ENCODE peak calls at places on chromosome X, in ten cellular contexts. One of them, this sample, is unnamed.
A peak's percentile ranks its signal among the peaks of the same experiment; 100 is the strongest.

GRCh38 chrX:25858273-25858880 is 279.8 kb upstream of the MAGEB18 start:
- DNase-seq in nucleus accumbens: no peak
- DNase-seq in stimulated activated CD4-positive, alpha-beta T cell treated with anti-CD3 and anti-CD28 coated beads, Interleukin-15, amount 100 ng/mL, for 24 hours: no peak
- DNase-seq in dermis blood vessel endothelial cell: peak; percentile 55
- DNase-seq in NCI-H345: no peak
- DNase-seq in CD8-positive, alpha-beta memory T cell: no peak
- DNase-seq in neuronal stem cell: no peak
- DNase-seq in GM18507: no peak
- DNase-seq in bronchial epithelial cell: peak; percentile 17
- DNase-seq in Caco-2: no peak
- DNase-seq in this sample: no peak

GRCh38 chrX:143633530-143634372 is 2.1 kb downstream of the SLITRK4 start:
- DNase-seq in nucleus accumbens: no peak
- DNase-seq in stimulated activated CD4-positive, alpha-beta T cell treated with anti-CD3 and anti-CD28 coated beads, Interleukin-15, amount 100 ng/mL, for 24 hours: no peak
- DNase-seq in dermis blood vessel endothelial cell: no peak
- DNase-seq in NCI-H345: peak; percentile 31
- DNase-seq in CD8-positive, alpha-beta memory T cell: no peak
- DNase-seq in neuronal stem cell: peak; percentile 18
- DNase-seq in GM18507: no peak
- DNase-seq in bronchial epithelial cell: no peak
- DNase-seq in Caco-2: no peak
- DNase-seq in this sample: no peak

GRCh38 chrX:109974906-109975655 is 27.8 kb upstream of the TMEM164 start:
- DNase-seq in nucleus accumbens: no peak
- DNase-seq in stimulated activated CD4-positive, alpha-beta T cell treated with anti-CD3 and anti-CD28 coated beads, Interleukin-15, amount 100 ng/mL, for 24 hours: no peak
- DNase-seq in dermis blood vessel endothelial cell: peak; percentile 32
- DNase-seq in NCI-H345: no peak
- DNase-seq in CD8-positive, alpha-beta memory T cell: no peak
- DNase-seq in neuronal stem cell: no peak
- DNase-seq in GM18507: no peak
- DNase-seq in bronchial epithelial cell: no peak
- DNase-seq in Caco-2: no peak
- DNase-seq in this sample: no peak

GRCh38 chrX:281166-281999 is at the start of gene PLCXD1:
- DNase-seq in nucleus accumbens: no peak
- DNase-seq in stimulated activated CD4-positive, alpha-beta T cell treated with anti-CD3 and anti-CD28 coated beads, Interleukin-15, amount 100 ng/mL, for 24 hours: peak; percentile 50
- DNase-seq in dermis blood vessel endothelial cell: no peak
- DNase-seq in NCI-H345: no peak
- DNase-seq in CD8-positive, alpha-beta memory T cell: no peak
- DNase-seq in neuronal stem cell: peak; percentile 73
- DNase-seq in GM18507: no peak
- DNase-seq in bronchial epithelial cell: no peak
- DNase-seq in Caco-2: peak; percentile 84
- DNase-seq in this sample: no peak

GRCh38 chrX:136679581-136679980 is 31.6 kb downstream of the CD40LG start:
- DNase-seq in nucleus accumbens: no peak
- DNase-seq in stimulated activated CD4-positive, alpha-beta T cell treated with anti-CD3 and anti-CD28 coated beads, Interleukin-15, amount 100 ng/mL, for 24 hours: no peak
- DNase-seq in dermis blood vessel endothelial cell: no peak
- DNase-seq in NCI-H345: no peak
- DNase-seq in CD8-positive, alpha-beta memory T cell: no peak
- DNase-seq in neuronal stem cell: no peak
- DNase-seq in GM18507: no peak
- DNase-seq in bronchial epithelial cell: no peak
- DNase-seq in Caco-2: no peak
- DNase-seq in this sample: no peak

GRCh38 chrX:109040057-109040456 is 303.7 kb upstream of the IRS4 start:
- DNase-seq in nucleus accumbens: no peak
- DNase-seq in stimulated activated CD4-positive, alpha-beta T cell treated with anti-CD3 and anti-CD28 coated beads, Interleukin-15, amount 100 ng/mL, for 24 hours: no peak
- DNase-seq in dermis blood vessel endothelial cell: no peak
- DNase-seq in NCI-H345: no peak
- DNase-seq in CD8-positive, alpha-beta memory T cell: no peak
- DNase-seq in neuronal stem cell: peak; percentile 27
- DNase-seq in GM18507: no peak
- DNase-seq in bronchial epithelial cell: no peak
- DNase-seq in Caco-2: no peak
- DNase-seq in this sample: no peak

GRCh38 chrX:487836-488235 is 101.1 kb upstream of the PPP2R3B start:
- DNase-seq in nucleus accumbens: no peak
- DNase-seq in stimulated activated CD4-positive, alpha-beta T cell treated with anti-CD3 and anti-CD28 coated beads, Interleukin-15, amount 100 ng/mL, for 24 hours: no peak
- DNase-seq in dermis blood vessel endothelial cell: no peak
- DNase-seq in NCI-H345: no peak
- DNase-seq in CD8-positive, alpha-beta memory T cell: no peak
- DNase-seq in neuronal stem cell: no peak
- DNase-seq in GM18507: no peak
- DNase-seq in bronchial epithelial cell: no peak
- DNase-seq in Caco-2: no peak
- DNase-seq in this sample: no peak

GRCh38 chrX:154600962-154601374 is 16.0 kb downstream of the CTAG1A start:
- DNase-seq in nucleus accumbens: no peak
- DNase-seq in stimulated activated CD4-positive, alpha-beta T cell treated with anti-CD3 and anti-CD28 coated beads, Interleukin-15, amount 100 ng/mL, for 24 hours: no peak
- DNase-seq in dermis blood vessel endothelial cell: no peak
- DNase-seq in NCI-H345: no peak
- DNase-seq in CD8-positive, alpha-beta memory T cell: no peak
- DNase-seq in neuronal stem cell: no peak
- DNase-seq in GM18507: no peak
- DNase-seq in bronchial epithelial cell: no peak
- DNase-seq in Caco-2: no peak
- DNase-seq in this sample: no peak

GRCh38 chrX:133254666-133255065 is 36.5 kb upstream of the TFDP3 start:
- DNase-seq in nucleus accumbens: no peak
- DNase-seq in stimulated activated CD4-positive, alpha-beta T cell treated with anti-CD3 and anti-CD28 coated beads, Interleukin-15, amount 100 ng/mL, for 24 hours: no peak
- DNase-seq in dermis blood vessel endothelial cell: no peak
- DNase-seq in NCI-H345: no peak
- DNase-seq in CD8-positive, alpha-beta memory T cell: no peak
- DNase-seq in neuronal stem cell: no peak
- DNase-seq in GM18507: no peak
- DNase-seq in bronchial epithelial cell: peak; percentile 81
- DNase-seq in Caco-2: no peak
- DNase-seq in this sample: no peak

GRCh38 chrX:15918003-15918402 is 63.4 kb upstream of the AP1S2 start:
- DNase-seq in nucleus accumbens: no peak
- DNase-seq in stimulated activated CD4-positive, alpha-beta T cell treated with anti-CD3 and anti-CD28 coated beads, Interleukin-15, amount 100 ng/mL, for 24 hours: no peak
- DNase-seq in dermis blood vessel endothelial cell: no peak
- DNase-seq in NCI-H345: no peak
- DNase-seq in CD8-positive, alpha-beta memory T cell: no peak
- DNase-seq in neuronal stem cell: no peak
- DNase-seq in GM18507: no peak
- DNase-seq in bronchial epithelial cell: no peak
- DNase-seq in Caco-2: no peak
- DNase-seq in this sample: no peak

GRCh38 chrX:96776966-96777365 is 92.3 kb downstream of the DIAPH2 start:
- DNase-seq in nucleus accumbens: no peak
- DNase-seq in stimulated activated CD4-positive, alpha-beta T cell treated with anti-CD3 and anti-CD28 coated beads, Interleukin-15, amount 100 ng/mL, for 24 hours: no peak
- DNase-seq in dermis blood vessel endothelial cell: no peak
- DNase-seq in NCI-H345: no peak
- DNase-seq in CD8-positive, alpha-beta memory T cell: no peak
- DNase-seq in neuronal stem cell: no peak
- DNase-seq in GM18507: no peak
- DNase-seq in bronchial epithelial cell: no peak
- DNase-seq in Caco-2: no peak
- DNase-seq in this sample: peak; percentile 51

GRCh38 chrX:49184294-49185061 is 1.7 kb downstream of the PRICKLE3 start:
- DNase-seq in nucleus accumbens: peak; percentile 54
- DNase-seq in stimulated activated CD4-positive, alpha-beta T cell treated with anti-CD3 and anti-CD28 coated beads, Interleukin-15, amount 100 ng/mL, for 24 hours: peak; percentile 65
- DNase-seq in dermis blood vessel endothelial cell: peak; percentile 86
- DNase-seq in NCI-H345: peak; percentile 96
- DNase-seq in CD8-positive, alpha-beta memory T cell: peak; percentile 53
- DNase-seq in neuronal stem cell: peak; percentile 87
- DNase-seq in GM18507: no peak
- DNase-seq in bronchial epithelial cell: peak; percentile 82
- DNase-seq in Caco-2: peak; percentile 59
- DNase-seq in this sample: peak; percentile 74

GRCh38 chrX:12440245-12440644 is 302.0 kb downstream of the FRMPD4 start:
- DNase-seq in nucleus accumbens: no peak
- DNase-seq in stimulated activated CD4-positive, alpha-beta T cell treated with anti-CD3 and anti-CD28 coated beads, Interleukin-15, amount 100 ng/mL, for 24 hours: no peak
- DNase-seq in dermis blood vessel endothelial cell: no peak
- DNase-seq in NCI-H345: no peak
- DNase-seq in CD8-positive, alpha-beta memory T cell: no peak
- DNase-seq in neuronal stem cell: no peak
- DNase-seq in GM18507: no peak
- DNase-seq in bronchial epithelial cell: no peak
- DNase-seq in Caco-2: no peak
- DNase-seq in this sample: no peak

GRCh38 chrX:52553995-52554642 is 37.3 kb upstream of the XAGE1B start:
- DNase-seq in nucleus accumbens: no peak
- DNase-seq in stimulated activated CD4-positive, alpha-beta T cell treated with anti-CD3 and anti-CD28 coated beads, Interleukin-15, amount 100 ng/mL, for 24 hours: no peak
- DNase-seq in dermis blood vessel endothelial cell: no peak
- DNase-seq in NCI-H345: no peak
- DNase-seq in CD8-positive, alpha-beta memory T cell: no peak
- DNase-seq in neuronal stem cell: no peak
- DNase-seq in GM18507: no peak
- DNase-seq in bronchial epithelial cell: no peak
- DNase-seq in Caco-2: no peak
- DNase-seq in this sample: no peak

GRCh38 chrX:111095974-111096870 is at the start of gene PAK3:
- DNase-seq in nucleus accumbens: peak; percentile 65
- DNase-seq in stimulated activated CD4-positive, alpha-beta T cell treated with anti-CD3 and anti-CD28 coated beads, Interleukin-15, amount 100 ng/mL, for 24 hours: peak; percentile 17
- DNase-seq in dermis blood vessel endothelial cell: peak; percentile 20
- DNase-seq in NCI-H345: peak; percentile 85
- DNase-seq in CD8-positive, alpha-beta memory T cell: peak; percentile 53
- DNase-seq in neuronal stem cell: peak; percentile 30
- DNase-seq in GM18507: no peak
- DNase-seq in bronchial epithelial cell: peak; percentile 44
- DNase-seq in Caco-2: no peak
- DNase-seq in this sample: no peak

GRCh38 chrX:39759526-39760224 is 338.1 kb downstream of the BCOR start:
- DNase-seq in nucleus accumbens: no peak
- DNase-seq in stimulated activated CD4-positive, alpha-beta T cell treated with anti-CD3 and anti-CD28 coated beads, Interleukin-15, amount 100 ng/mL, for 24 hours: no peak
- DNase-seq in dermis blood vessel endothelial cell: peak; percentile 36
- DNase-seq in NCI-H345: peak; percentile 20
- DNase-seq in CD8-positive, alpha-beta memory T cell: no peak
- DNase-seq in neuronal stem cell: no peak
- DNase-seq in GM18507: no peak
- DNase-seq in bronchial epithelial cell: no peak
- DNase-seq in Caco-2: peak; percentile 52
- DNase-seq in this sample: peak; percentile 64